ENCODE peak calls at places on chromosome 5, in nine cellular contexts. One of them, this sample, is unnamed.

GRCh38 chr5:113091622-113092021 is 115.0 kb downstream of the DCP2 start:
- DNase-seq in upper lobe of right lung: no peak
- DNase-seq in astrocyte of the spinal cord: no peak
- DNase-seq in dorsolateral prefrontal cortex: no peak
- DNase-seq in astrocyte of the cerebellum: no peak
- DNase-seq in uterus: no peak
- DNase-seq in BJ: no peak
- DNase-seq in cardiac muscle cell: no peak
- DNase-seq in IMR-90: no peak
- DNase-seq in this sample: no peak

GRCh38 chr5:95712347-95712958 is 18.7 kb upstream of the RHOBTB3 start:
- DNase-seq in uterus: no peak
- DNase-seq in astrocyte of the cerebellum: peak; percentile 43
- DNase-seq in upper lobe of right lung: no peak
- DNase-seq in IMR-90: peak; percentile 90
- DNase-seq in astrocyte of the spinal cord: peak; percentile 78
- DNase-seq in BJ: peak; percentile 46
- DNase-seq in cardiac muscle cell: peak; percentile 62
- DNase-seq in dorsolateral prefrontal cortex: no peak
- DNase-seq in this sample: peak; percentile 66

GRCh38 chr5:876398-877365 is 15.9 kb downstream of the BRD9 start:
- DNase-seq in cardiac muscle cell: no peak
- DNase-seq in astrocyte of the spinal cord: no peak
- DNase-seq in astrocyte of the cerebellum: no peak
- DNase-seq in uterus: no peak
- DNase-seq in dorsolateral prefrontal cortex: no peak
- DNase-seq in BJ: no peak
- DNase-seq in upper lobe of right lung: peak; percentile 49
- DNase-seq in IMR-90: no peak
- DNase-seq in this sample: no peak

GRCh38 chr5:89457411-89458329 is 574.7 kb upstream of the MEF2C start:
- DNase-seq in dorsolateral prefrontal cortex: no peak
- DNase-seq in BJ: peak; percentile 16
- DNase-seq in uterus: peak; percentile 41
- DNase-seq in astrocyte of the cerebellum: peak; percentile 32
- DNase-seq in astrocyte of the spinal cord: peak; percentile 83
- DNase-seq in IMR-90: no peak
- DNase-seq in cardiac muscle cell: peak; percentile 16
- DNase-seq in upper lobe of right lung: no peak
- DNase-seq in this sample: peak; percentile 35

GRCh38 chr5:121949885-121950284 is 11.9 kb upstream of the SRFBP1 start:
- DNase-seq in dorsolateral prefrontal cortex: no peak
- DNase-seq in uterus: no peak
- DNase-seq in BJ: no peak
- DNase-seq in IMR-90: peak; percentile 60
- DNase-seq in astrocyte of the spinal cord: peak; percentile 60
- DNase-seq in upper lobe of right lung: no peak
- DNase-seq in astrocyte of the cerebellum: peak; percentile 47
- DNase-seq in cardiac muscle cell: peak; percentile 75
- DNase-seq in this sample: no peak

GRCh38 chr5:1443991-1444360 is 1.3 kb downstream of the SLC6A3 start:
- DNase-seq in cardiac muscle cell: no peak
- DNase-seq in astrocyte of the spinal cord: no peak
- DNase-seq in BJ: no peak
- DNase-seq in astrocyte of the cerebellum: no peak
- DNase-seq in dorsolateral prefrontal cortex: no peak
- DNase-seq in uterus: no peak
- DNase-seq in upper lobe of right lung: no peak
- DNase-seq in IMR-90: no peak
- DNase-seq in this sample: no peak

GRCh38 chr5:52786937-52787599 is 648 bp upstream of the ITGA1 start:
- DNase-seq in cardiac muscle cell: peak; percentile 44
- DNase-seq in astrocyte of the cerebellum: no peak
- DNase-seq in IMR-90: peak; percentile 31
- DNase-seq in dorsolateral prefrontal cortex: no peak
- DNase-seq in astrocyte of the spinal cord: peak; percentile 26
- DNase-seq in upper lobe of right lung: no peak
- DNase-seq in BJ: no peak
- DNase-seq in uterus: peak; percentile 55
- DNase-seq in this sample: no peak

GRCh38 chr5:156330141-156330870 is 3.3 kb downstream of the SGCD start:
- DNase-seq in uterus: no peak
- DNase-seq in astrocyte of the spinal cord: no peak
- DNase-seq in astrocyte of the cerebellum: no peak
- DNase-seq in IMR-90: peak; percentile 54
- DNase-seq in dorsolateral prefrontal cortex: no peak
- DNase-seq in cardiac muscle cell: no peak
- DNase-seq in upper lobe of right lung: no peak
- DNase-seq in BJ: no peak
- DNase-seq in this sample: no peak

GRCh38 chr5:111953351-111954127 is 196.5 kb upstream of the NREP start:
- DNase-seq in cardiac muscle cell: peak; percentile 90
- DNase-seq in dorsolateral prefrontal cortex: no peak
- DNase-seq in BJ: peak; percentile 84
- DNase-seq in astrocyte of the cerebellum: peak; percentile 84
- DNase-seq in upper lobe of right lung: no peak
- DNase-seq in IMR-90: peak; percentile 93
- DNase-seq in astrocyte of the spinal cord: peak; percentile 93
- DNase-seq in uterus: no peak
- DNase-seq in this sample: no peak

GRCh38 chr5:111960466-111961215 is 203.6 kb upstream of the NREP start:
- DNase-seq in astrocyte of the spinal cord: peak; percentile 17
- DNase-seq in BJ: no peak
- DNase-seq in upper lobe of right lung: no peak
- DNase-seq in astrocyte of the cerebellum: no peak
- DNase-seq in dorsolateral prefrontal cortex: no peak
- DNase-seq in cardiac muscle cell: peak; percentile 36
- DNase-seq in uterus: no peak
- DNase-seq in IMR-90: peak; percentile 63
- DNase-seq in this sample: no peak

GRCh38 chr5:111950660-111951059 is 193.7 kb upstream of the NREP start:
- DNase-seq in upper lobe of right lung: no peak
- DNase-seq in cardiac muscle cell: no peak
- DNase-seq in dorsolateral prefrontal cortex: no peak
- DNase-seq in IMR-90: peak; percentile 80
- DNase-seq in astrocyte of the spinal cord: peak; percentile 72
- DNase-seq in astrocyte of the cerebellum: no peak
- DNase-seq in BJ: no peak
- DNase-seq in uterus: no peak
- DNase-seq in this sample: no peak

GRCh38 chr5:111954516-111955337 is 197.7 kb upstream of the NREP start:
- DNase-seq in upper lobe of right lung: no peak
- DNase-seq in astrocyte of the cerebellum: no peak
- DNase-seq in uterus: no peak
- DNase-seq in dorsolateral prefrontal cortex: no peak
- DNase-seq in IMR-90: peak; percentile 51
- DNase-seq in BJ: no peak
- DNase-seq in astrocyte of the spinal cord: peak; percentile 69
- DNase-seq in cardiac muscle cell: no peak
- DNase-seq in this sample: no peak
- H3K4me3 ChIP-seq in upper lobe of right lung: no peak overlapping the region
- H3K4me3 ChIP-seq in astrocyte of the cerebellum: no peak overlapping the region
- H3K4me3 ChIP-seq in uterus: no peak overlapping the region
- H3K4me3 ChIP-seq in dorsolateral prefrontal cortex: no peak overlapping the region
- H3K4me3 ChIP-seq in IMR-90: no peak overlapping the region
- H3K4me3 ChIP-seq in BJ: no peak overlapping the region
- H3K4me3 ChIP-seq in astrocyte of the spinal cord: no peak overlapping the region
- H3K4me3 ChIP-seq in cardiac muscle cell: no peak overlapping the region
- H3K4me3 ChIP-seq in this sample: no peak overlapping the region

DNA sequence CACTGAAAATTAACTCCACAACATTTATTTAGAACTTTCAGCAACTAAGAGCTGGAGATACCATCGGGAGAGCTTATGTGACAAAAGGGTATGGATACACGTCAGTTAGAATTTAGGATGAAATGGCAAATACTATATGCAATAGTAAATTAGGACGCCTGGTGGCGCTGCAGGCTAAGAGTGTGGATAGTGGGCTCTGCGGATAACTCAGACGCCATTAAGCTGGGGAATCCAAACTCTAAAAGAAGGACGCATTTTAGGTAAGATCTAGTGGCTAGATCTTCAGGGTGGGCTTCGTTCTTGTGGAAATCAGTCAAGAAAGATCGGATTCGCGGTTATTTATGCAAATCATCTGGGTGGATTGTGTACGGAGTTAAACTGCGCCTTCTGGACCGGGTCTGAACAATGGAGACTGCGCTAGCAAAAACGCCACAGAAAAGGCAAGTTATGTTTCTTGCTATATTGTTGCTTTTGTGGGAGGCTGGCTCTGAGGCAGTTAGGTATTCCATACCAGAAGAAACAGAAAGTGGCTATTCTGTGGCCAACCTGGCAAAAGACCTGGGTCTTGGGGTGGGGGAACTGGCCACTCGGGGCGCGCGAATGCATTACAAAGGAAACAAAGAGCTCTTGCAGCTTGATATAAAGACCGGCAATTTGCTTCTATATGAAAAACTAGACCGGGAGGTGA is at the start of gene PCDHB5:
- DNase-seq in BJ: no peak
- DNase-seq in IMR-90: no peak
- DNase-seq in cardiac muscle cell: peak; percentile 6
- DNase-seq in astrocyte of the cerebellum: no peak
- DNase-seq in uterus: no peak
- DNase-seq in astrocyte of the spinal cord: peak; percentile 5
- DNase-seq in dorsolateral prefrontal cortex: no peak
- DNase-seq in upper lobe of right lung: no peak
- DNase-seq in this sample: no peak
- TF ChIP-seq CTCF in BJ: peak; percentile 24
- TF ChIP-seq CTCF in IMR-90: peak; percentile 25
- TF ChIP-seq CTCF in cardiac muscle cell: peak; percentile 24
- TF ChIP-seq CTCF in astrocyte of the cerebellum: peak; percentile 26
- TF ChIP-seq CTCF in uterus: peak; percentile 31
- TF ChIP-seq CTCF in astrocyte of the spinal cord: no peak
- TF ChIP-seq CTCF in dorsolateral prefrontal cortex: peak; percentile 59
- TF ChIP-seq CTCF in upper lobe of right lung: peak; percentile 34
- TF ChIP-seq CTCF in this sample: peak; percentile 40

GRCh38 chr5:64947031-64947430 is 178.3 kb downstream of the CWC27 start:
- DNase-seq in IMR-90: peak; percentile 55
- DNase-seq in uterus: no peak
- DNase-seq in cardiac muscle cell: peak; percentile 64
- DNase-seq in astrocyte of the spinal cord: no peak
- DNase-seq in upper lobe of right lung: no peak
- DNase-seq in dorsolateral prefrontal cortex: no peak
- DNase-seq in astrocyte of the cerebellum: no peak
- DNase-seq in BJ: no peak
- DNase-seq in this sample: no peak

GRCh38 chr5:64947801-64948200 is 179.1 kb downstream of the CWC27 start:
- DNase-seq in uterus: no peak
- DNase-seq in dorsolateral prefrontal cortex: no peak
- DNase-seq in astrocyte of the cerebellum: no peak
- DNase-seq in upper lobe of right lung: no peak
- DNase-seq in cardiac muscle cell: no peak
- DNase-seq in astrocyte of the spinal cord: no peak
- DNase-seq in BJ: no peak
- DNase-seq in IMR-90: no peak
- DNase-seq in this sample: no peak

GRCh38 chr5:64952961-64953360 is 184.2 kb downstream of the CWC27 start:
- DNase-seq in upper lobe of right lung: no peak
- DNase-seq in astrocyte of the cerebellum: no peak
- DNase-seq in uterus: no peak
- DNase-seq in dorsolateral prefrontal cortex: no peak
- DNase-seq in IMR-90: no peak
- DNase-seq in cardiac muscle cell: peak; percentile 43
- DNase-seq in BJ: no peak
- DNase-seq in astrocyte of the spinal cord: no peak
- DNase-seq in this sample: no peak

GRCh38 chr5:64944868-64945267 is 176.1 kb downstream of the CWC27 start:
- DNase-seq in upper lobe of right lung: no peak
- DNase-seq in IMR-90: no peak
- DNase-seq in dorsolateral prefrontal cortex: no peak
- DNase-seq in cardiac muscle cell: no peak
- DNase-seq in BJ: no peak
- DNase-seq in astrocyte of the cerebellum: no peak
- DNase-seq in astrocyte of the spinal cord: no peak
- DNase-seq in uterus: no peak
- DNase-seq in this sample: no peak

DNA sequence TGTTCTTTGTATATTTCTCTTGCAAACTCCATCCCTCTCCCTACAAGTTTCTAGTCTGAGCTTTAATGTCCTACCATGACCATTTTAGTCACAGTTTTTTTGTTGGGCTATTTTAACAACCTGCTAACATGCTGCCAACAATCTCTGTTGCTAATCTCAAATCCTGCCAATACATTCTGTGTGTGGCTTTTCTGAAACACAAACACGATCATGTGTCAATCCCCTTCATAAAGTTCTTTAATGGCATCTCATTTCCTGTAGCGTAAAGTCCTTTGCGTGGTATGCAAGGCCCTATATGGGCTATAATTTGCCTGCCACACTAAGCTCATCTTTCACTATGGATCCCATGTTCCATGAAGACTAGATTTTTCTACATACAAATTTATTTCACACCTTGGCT is 180.6 kb downstream of the CWC27 start:
- DNase-seq in uterus: no peak
- DNase-seq in dorsolateral prefrontal cortex: no peak
- DNase-seq in cardiac muscle cell: no peak
- DNase-seq in BJ: no peak
- DNase-seq in astrocyte of the spinal cord: no peak
- DNase-seq in IMR-90: no peak
- DNase-seq in astrocyte of the cerebellum: no peak
- DNase-seq in upper lobe of right lung: no peak
- DNase-seq in this sample: no peak
- H3K4me3 ChIP-seq in uterus: no peak overlapping the region
- H3K4me3 ChIP-seq in dorsolateral prefrontal cortex: no peak overlapping the region
- H3K4me3 ChIP-seq in cardiac muscle cell: no peak overlapping the region
- H3K4me3 ChIP-seq in BJ: no peak overlapping the region
- H3K4me3 ChIP-seq in astrocyte of the spinal cord: no peak overlapping the region
- H3K4me3 ChIP-seq in IMR-90: no peak overlapping the region
- H3K4me3 ChIP-seq in astrocyte of the cerebellum: no peak overlapping the region
- H3K4me3 ChIP-seq in upper lobe of right lung: no peak overlapping the region
- H3K4me3 ChIP-seq in this sample: no peak overlapping the region

GRCh38 chr5:51378778-51379652 is 4.2 kb upstream of the ISL1 start:
- DNase-seq in astrocyte of the spinal cord: peak; percentile 19
- DNase-seq in uterus: no peak
- DNase-seq in dorsolateral prefrontal cortex: no peak
- DNase-seq in astrocyte of the cerebellum: peak; percentile 20
- DNase-seq in BJ: no peak
- DNase-seq in IMR-90: no peak
- DNase-seq in upper lobe of right lung: no peak
- DNase-seq in cardiac muscle cell: no peak
- DNase-seq in this sample: no peak

GRCh38 chr5:51382508-51382758 is 815 bp upstream of the ISL1 start:
- DNase-seq in uterus: no peak
- DNase-seq in cardiac muscle cell: no peak
- DNase-seq in astrocyte of the cerebellum: no peak
- DNase-seq in BJ: no peak
- DNase-seq in dorsolateral prefrontal cortex: no peak
- DNase-seq in upper lobe of right lung: no peak
- DNase-seq in astrocyte of the spinal cord: no peak
- DNase-seq in IMR-90: no peak
- DNase-seq in this sample: no peak

GRCh38 chr5:51382759-51383493 is at the start of gene ISL1:
- DNase-seq in uterus: peak; percentile 23
- DNase-seq in IMR-90: peak; percentile 55
- DNase-seq in dorsolateral prefrontal cortex: no peak
- DNase-seq in astrocyte of the cerebellum: no peak
- DNase-seq in BJ: peak; percentile 73
- DNase-seq in upper lobe of right lung: peak; percentile 74
- DNase-seq in astrocyte of the spinal cord: peak; percentile 77
- DNase-seq in cardiac muscle cell: peak; percentile 78
- DNase-seq in this sample: no peak

GRCh38 chr5:51381801-51382507 is 1.3 kb upstream of the ISL1 start:
- DNase-seq in upper lobe of right lung: no peak
- DNase-seq in BJ: no peak
- DNase-seq in cardiac muscle cell: no peak
- DNase-seq in uterus: no peak
- DNase-seq in IMR-90: no peak
- DNase-seq in astrocyte of the spinal cord: no peak
- DNase-seq in dorsolateral prefrontal cortex: no peak
- DNase-seq in astrocyte of the cerebellum: no peak
- DNase-seq in this sample: no peak

GRCh38 chr5:51380603-51381207 is 2.5 kb upstream of the ISL1 start:
- DNase-seq in astrocyte of the spinal cord: no peak
- DNase-seq in BJ: no peak
- DNase-seq in cardiac muscle cell: peak; percentile 29
- DNase-seq in IMR-90: peak; percentile 4
- DNase-seq in dorsolateral prefrontal cortex: no peak
- DNase-seq in upper lobe of right lung: no peak
- DNase-seq in astrocyte of the cerebellum: no peak
- DNase-seq in uterus: no peak
- DNase-seq in this sample: no peak
- TF ChIP-seq CTCF in astrocyte of the spinal cord: peak; percentile 65
- TF ChIP-seq CTCF in BJ: peak; percentile 76
- TF ChIP-seq CTCF in cardiac muscle cell: peak; percentile 64
- TF ChIP-seq CTCF in IMR-90: peak; percentile 48
- TF ChIP-seq CTCF in dorsolateral prefrontal cortex: peak; percentile 30
- TF ChIP-seq CTCF in upper lobe of right lung: peak; percentile 42
- TF ChIP-seq CTCF in astrocyte of the cerebellum: peak; percentile 55
- TF ChIP-seq CTCF in uterus: no peak
- TF ChIP-seq CTCF in this sample: peak; percentile 77